ENCODE peak calls at places on chromosomes 4 and X, in six cellular contexts. N, B, Y, U, T and M are unnamed samples. For H3K36me3, the result is how much of the 10 kb centered on the place peaks cover.

GRCh38 chrX:130702867-130703707 is 199.9 kb downstream of the ENOX2 start:
- DNase-seq in N (no peak), T (no peak), B (no peak), Y (no peak), U (no peak), M (no peak)

GRCh38 chrX:82029571-82030218 is 827.8 kb downstream of the SH3BGRL start:
- DNase-seq in Y (no peak), N (no peak), T (no peak), U (no peak), B (no peak), M (no peak)

GRCh38 chr4:13921805-13922204 is 294.3 kb upstream of the BOD1L1 start:
- DNase-seq in U (no peak), Y (no peak), N (no peak), T (no peak), B (no peak), M (no peak)

GRCh38 chrX:34528081-34528480 is 129.0 kb downstream of the TMEM47 start:
- DNase-seq in N (no peak), B (no peak), T (no peak), Y (no peak), U (no peak), M (no peak)

GRCh38 chrX:153397256-153397960 is 3.7 kb downstream of the PNMA6E start:
- DNase-seq in T (no peak), B (no peak), U (no peak), N (no peak), Y (no peak), M (no peak)

GRCh38 chr4:110278127-110278526 is 79.7 kb upstream of the ELOVL6 start:
- DNase-seq in Y (no peak), B (no peak), U (no peak), T (no peak), N (no peak), M (no peak)

GRCh38 chr4:53161475-53162423 is 204.1 kb downstream of the SCFD2 start:
- DNase-seq in U (no peak), T (no peak), B (no peak), N (no peak), Y (no peak), M (no peak)

GRCh38 chr4:73520821-73521220 is 39.3 kb downstream of the AFM start:
- DNase-seq in Y (no peak), N (peak), U (no peak), B (no peak), T (no peak), M (no peak)

GRCh38 chr4:107845721-107846120 is 21.0 kb downstream of the SGMS2 start:
- DNase-seq in B (no peak), Y (no peak), N (no peak), U (no peak), T (no peak), M (no peak)

GRCh38 chr4:150065740-150066139 is 12.5 kb upstream of the DCLK2 start:
- DNase-seq in T (no peak), U (no peak), N (no peak), B (no peak), Y (no peak), M (no peak)

GRCh38 chr4:11650801-11651596 is 222.3 kb upstream of the HS3ST1 start:
- DNase-seq in T (no peak), Y (peak), B (no peak), U (no peak), N (no peak), M (no peak)

GRCh38 chr4:111213520-111213919 is 590.6 kb upstream of the PITX2 start:
- DNase-seq in U (no peak), Y (no peak), N (no peak), T (no peak), B (no peak), M (no peak)

GRCh38 chr4:148330161-148330560 is 112.1 kb downstream of the NR3C2 start:
- DNase-seq in Y (no peak), B (no peak), N (no peak), T (peak), U (no peak), M (no peak)

GRCh38 chr4:173505924-173506779 is 23.9 kb downstream of the HAND2 start:
- DNase-seq in Y (peak), N (peak), U (peak), T (peak), B (peak), M (peak)

GRCh38 chrX:8955521-8955920 is 78.4 kb downstream of the FAM9B start:
- DNase-seq in U (no peak), T (no peak), Y (no peak), N (no peak), B (no peak), M (no peak)

GRCh38 chrX:152896450-152896849 is 1.4 kb upstream of the ZNF185 start:
- DNase-seq in U (no peak), Y (no peak), N (no peak), B (no peak), T (no peak), M (no peak)

GRCh38 chr4:93617596-93617995 is 211.0 kb upstream of the ATOH1 start:
- DNase-seq in Y (no peak), N (no peak), B (no peak), U (no peak), T (no peak), M (no peak)

GRCh38 chr4:104682311-104682710 is 187.6 kb upstream of the CXXC4 start:
- DNase-seq in N (no peak), T (no peak), U (no peak), Y (no peak), B (no peak), M (no peak)

GRCh38 chr4:153943738-153944415 is 155.0 kb upstream of the SFRP2 start:
- DNase-seq in U (no peak), T (no peak), Y (no peak), B (no peak), N (no peak), M (no peak)

GRCh38 chr4:52157641-52158316 is 106.7 kb downstream of the SPATA18 start:
- DNase-seq in Y (no peak), T (peak), B (no peak), N (peak), U (no peak), M (no peak)

GRCh38 chr4:142598132-142598531 is 248.0 kb downstream of the INPP4B start:
- DNase-seq in B (no peak), U (no peak), N (no peak), T (no peak), Y (no peak), M (no peak)

GRCh38 chr4:152901205-152901604 is 34.9 kb upstream of the FHDC1 start:
- DNase-seq in T (no peak), Y (no peak), U (no peak), N (no peak), B (no peak), M (no peak)

DNA sequence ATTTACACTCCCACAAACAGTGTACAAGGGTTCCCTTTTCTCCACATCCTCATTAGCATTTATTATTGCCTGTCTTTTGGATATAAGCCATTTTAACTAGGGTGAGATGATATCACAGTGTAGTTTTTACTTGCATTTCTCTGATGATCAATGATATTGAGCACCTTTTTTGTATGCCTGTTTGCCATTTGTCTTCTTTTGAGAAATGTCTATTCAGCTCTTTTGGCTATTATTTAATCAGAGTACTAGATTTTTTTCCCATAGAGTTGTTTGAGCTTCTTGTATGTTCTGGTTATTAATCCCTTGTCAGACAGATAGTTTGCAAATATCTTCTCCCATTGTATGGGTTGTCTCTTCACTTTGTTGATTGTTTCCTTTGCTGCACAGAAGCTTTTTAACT is 190.6 kb downstream of the MAGEB17 start:
- DNase-seq in U (no peak), B (no peak), T (no peak), Y (no peak), N (no peak), M (no peak)
- TF ChIP-seq CTCF in U (no peak), B (no peak), T (no peak), Y (no peak), N (no peak), M (no peak)

GRCh38 chrX:150573702-150574101 is 5.3 kb downstream of the MTM1 start:
- DNase-seq in U (no peak), T (no peak), Y (no peak), B (peak), N (no peak), M (no peak)

GRCh38 chrX:150574824-150575409 is 6.5 kb downstream of the MTM1 start:
- DNase-seq in B (peak), U (no peak), T (no peak), Y (no peak), N (no peak), M (no peak)

GRCh38 chrX:150572206-150572605 is 3.8 kb downstream of the MTM1 start:
- DNase-seq in U (no peak), T (no peak), B (no peak), Y (no peak), N (no peak), M (no peak)

GRCh38 chrX:150577174-150577573 is 8.8 kb downstream of the MTM1 start:
- DNase-seq in U (no peak), N (no peak), T (no peak), B (no peak), Y (no peak), M (no peak)

GRCh38 chrX:150575415-150575814 is 7.0 kb downstream of the MTM1 start:
- DNase-seq in U (no peak), Y (no peak), N (no peak), B (no peak), T (no peak), M (no peak)
- H3K4me3 ChIP-seq in U (no peak), Y (no peak), N (no peak), B (peak), T (no peak), M (no peak)

GRCh38 chr4:40152642-40153041 is 44.2 kb upstream of the RHOH start:
- DNase-seq in N (no peak), T (no peak), B (no peak), Y (no peak), U (no peak), M (no peak)
- H3K36me3 ChIP-seq in N (under half), T (under half), B (under half), Y (under half), U (under half), M (under half)

DNA sequence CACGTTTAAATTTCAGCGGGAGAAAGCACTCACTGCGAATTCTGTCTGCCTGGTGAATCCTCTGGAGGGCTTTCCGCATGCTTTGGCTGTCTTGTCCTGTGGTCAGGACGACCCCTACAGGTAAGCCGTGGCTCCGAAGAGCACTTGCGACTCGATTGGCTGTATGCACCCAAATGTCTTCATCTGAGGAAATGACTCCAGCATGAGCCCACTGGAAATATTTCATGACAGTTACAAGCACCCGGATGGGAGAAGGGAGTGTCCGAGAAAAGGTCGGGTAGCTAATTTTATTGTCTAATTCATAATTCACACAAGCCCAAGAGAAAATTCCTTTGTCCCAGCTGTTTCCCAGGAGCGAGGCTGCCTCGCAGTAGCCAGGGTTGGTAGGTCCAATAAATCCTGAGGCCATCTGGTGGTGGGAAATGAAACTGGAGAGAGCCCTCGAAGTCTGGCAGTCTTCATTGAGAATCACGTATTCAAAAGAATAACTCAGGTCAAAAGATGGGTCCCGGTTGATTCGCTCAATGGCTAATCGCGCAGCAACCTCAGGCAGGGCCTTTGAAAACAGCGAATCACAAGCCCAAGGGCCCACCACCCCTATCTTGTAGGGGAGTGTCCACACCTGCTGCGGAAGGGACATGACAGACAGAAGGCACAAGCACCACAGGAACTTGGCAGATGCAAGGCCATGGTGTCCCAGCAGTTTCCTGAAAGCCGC is 6.6 kb downstream of the GUCY2F start:
- DNase-seq in Y (peak), U (peak), T (peak), N (peak), B (no peak), M (peak)
- TF ChIP-seq CTCF in Y (peak), U (peak), T (peak), N (peak), B (peak), M (peak)

GRCh38 chrX:7115557-7115956 is 32.0 kb upstream of the STS start:
- DNase-seq in Y (no peak), T (no peak), U (no peak), B (peak), N (no peak), M (no peak)

GRCh38 chrX:7116081-7116480 is 31.4 kb upstream of the STS start:
- DNase-seq in T (no peak), Y (no peak), B (no peak), N (no peak), U (no peak), M (no peak)

GRCh38 chrX:7119927-7120577 is 27.5 kb upstream of the STS start:
- DNase-seq in B (no peak), N (no peak), Y (no peak), T (no peak), U (no peak), M (no peak)

GRCh38 chrX:7117587-7117986 is 29.9 kb upstream of the STS start:
- DNase-seq in N (peak), B (peak), Y (no peak), T (no peak), U (no peak), M (no peak)

GRCh38 chrX:7120578-7121219 is 26.8 kb upstream of the STS start:
- DNase-seq in Y (no peak), B (no peak), N (no peak), T (no peak), U (no peak), M (no peak)
- H3K4me3 ChIP-seq in Y (no peak), B (no peak), N (no peak), T (no peak), U (no peak), M (no peak)

GRCh38 chr4:2695661-2696060 is 60.5 kb downstream of the TNIP2 start:
- DNase-seq in Y (no peak), T (no peak), B (peak), U (no peak), N (no peak), M (no peak)

GRCh38 chr4:2698504-2698903 is 57.6 kb downstream of the TNIP2 start:
- DNase-seq in U (no peak), N (no peak), B (no peak), T (no peak), Y (no peak), M (no peak)

GRCh38 chr4:2694691-2695090 is 61.4 kb downstream of the TNIP2 start:
- DNase-seq in Y (no peak), T (no peak), N (no peak), U (no peak), B (no peak), M (no peak)

GRCh38 chr4:2697995-2698414 is 58.1 kb downstream of the TNIP2 start:
- DNase-seq in T (no peak), U (no peak), Y (no peak), B (no peak), N (no peak), M (no peak)

DNA sequence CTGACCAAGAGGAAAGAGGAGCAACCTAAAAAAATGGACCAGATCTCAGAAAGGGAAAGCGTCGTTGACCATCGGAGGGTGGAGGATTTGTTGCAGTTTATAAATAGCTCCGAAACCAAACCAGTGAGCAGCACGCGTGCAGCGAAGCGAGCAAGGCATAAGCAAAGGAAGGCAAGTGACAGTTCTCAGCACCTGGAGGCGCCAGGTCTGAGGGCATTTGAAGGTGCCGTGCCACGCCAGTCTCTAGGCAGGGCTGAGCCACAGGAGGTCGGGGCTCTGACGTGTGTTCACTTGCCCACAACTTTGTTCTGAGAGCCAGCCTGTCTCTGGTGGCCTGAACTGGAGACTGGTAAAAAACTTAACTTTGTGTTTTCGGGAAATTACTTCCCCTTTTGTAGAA is 59.7 kb downstream of the TNIP2 start:
- DNase-seq in T (no peak), B (peak), N (no peak), U (no peak), Y (no peak), M (no peak)
- H3K36me3 ChIP-seq in T (under half), B (half or more), N (under half), U (under half), Y (under half), M (half or more)

GRCh38 chrX:110678591-110678990 is 117.0 kb downstream of the CHRDL1 start:
- DNase-seq in U (no peak), N (peak), B (no peak), T (no peak), Y (no peak), M (no peak)
- TF ChIP-seq CTCF in U (no peak), N (peak), B (no peak), T (no peak), Y (no peak), M (no peak)

GRCh38 chr4:175651701-175652100 is 160.4 kb downstream of the GPM6A start:
- DNase-seq in T (no peak), U (no peak), B (no peak), Y (no peak), N (no peak), M (no peak)

GRCh38 chr4:175641053-175641452 is 171.0 kb downstream of the GPM6A start:
- DNase-seq in Y (no peak), B (no peak), N (no peak), T (no peak), U (no peak), M (no peak)

DNA sequence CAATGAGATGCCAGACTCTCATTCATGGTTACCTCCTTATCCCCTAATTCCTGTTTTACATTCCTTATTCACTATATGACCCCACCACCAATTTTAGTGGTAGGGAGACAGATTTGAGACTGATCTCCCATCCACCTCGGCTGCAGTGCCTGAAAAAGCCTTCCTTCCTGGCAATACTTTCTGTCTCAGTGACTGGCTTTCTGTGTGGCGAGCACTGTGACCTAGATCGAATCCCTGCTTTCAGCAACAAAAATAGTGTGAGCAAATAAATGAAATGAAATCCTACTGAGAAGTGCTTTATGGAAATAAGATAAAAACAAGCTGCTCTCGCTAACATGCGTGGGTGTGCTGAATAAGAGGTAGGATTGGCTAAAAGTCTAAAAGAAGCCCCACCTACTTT is 165.3 kb downstream of the GPM6A start:
- DNase-seq in T (no peak), Y (no peak), N (no peak), B (no peak), U (no peak), M (no peak)
- H3K4me3 ChIP-seq in T (no peak), Y (no peak), N (no peak), B (no peak), U (no peak), M (no peak)